ENCODE peak calls at places on chromosomes 6 and 20, in eight cellular contexts. Q, M, K, R, V, Z, T and X are unnamed samples.

GRCh38 chr20:52731086-52731485 is 241.1 kb upstream of the TSHZ2 start:
- DNase-seq in Q (no peak), M (peak; percentile 25), K (no peak), R (no peak), V (no peak), Z (no peak), T (no peak), X (no peak)

GRCh38 chr6:27250955-27251671 is 3.6 kb downstream of the PRSS16 start:
- DNase-seq in Q (peak; percentile 88), M (peak; percentile 95), K (no peak), R (no peak), V (no peak), Z (peak; percentile 61), T (no peak), X (peak; percentile 9)

GRCh38 chr6:77876300-77876699 is 223.5 kb downstream of the MEI4 start:
- DNase-seq in Q (peak; percentile 61), M (no peak), K (no peak), R (no peak), V (no peak), Z (no peak), T (no peak), X (no peak)

GRCh38 chr6:23499549-23499948 is 626.5 kb upstream of the NRSN1 start:
- DNase-seq in Q (no peak), M (no peak), K (no peak), R (no peak), V (no peak), Z (no peak), T (no peak), X (no peak)

GRCh38 chr6:83119742-83120300 is 52.4 kb downstream of the DOP1A start:
- DNase-seq in Q (peak; percentile 71), M (no peak), K (no peak), R (no peak), V (no peak), Z (no peak), T (no peak), X (no peak)

GRCh38 chr6:92810913-92811312 is 608.4 kb downstream of the EPHA7 start:
- DNase-seq in Q (peak; percentile 3), M (no peak), K (peak; percentile 5), R (no peak), V (peak; percentile 27), Z (no peak), T (no peak), X (no peak)

GRCh38 chr20:32356935-32357868 is 929 bp upstream of the ASXL1 start:
- DNase-seq in Q (no peak), M (no peak), K (peak; percentile 35), R (no peak), V (peak; percentile 50), Z (no peak), T (no peak), X (no peak)

GRCh38 chr6:47669684-47670515 is 28.5 kb upstream of the ADGRF4 start:
- DNase-seq in Q (peak; percentile 94), M (no peak), K (no peak), R (no peak), V (no peak), Z (no peak), T (no peak), X (no peak)

GRCh38 chr20:18058661-18059467 is 1.1 kb upstream of the OVOL2 start:
- DNase-seq in Q (peak; percentile 32), M (peak; percentile 67), K (no peak), R (no peak), V (no peak), Z (no peak), T (no peak), X (no peak)

GRCh38 chr6:166277021-166277420 is 31.2 kb downstream of the PRR18 start:
- DNase-seq in Q (no peak), M (no peak), K (no peak), R (no peak), V (no peak), Z (no peak), T (no peak), X (no peak)

GRCh38 chr6:13286185-13286584 is 42.2 kb downstream of the TBC1D7 start:
- DNase-seq in Q (no peak), M (no peak), K (no peak), R (no peak), V (no peak), Z (no peak), T (no peak), X (no peak)

GRCh38 chr6:159252955-159253508 is 83.8 kb downstream of the FNDC1 start:
- DNase-seq in Q (peak; percentile 94), M (no peak), K (peak; percentile 12), R (no peak), V (peak; percentile 45), Z (no peak), T (no peak), X (peak; percentile 4)

GRCh38 chr20:7883741-7884140 is 56.5 kb downstream of the HAO1 start:
- DNase-seq in Q (no peak), M (no peak), K (no peak), R (no peak), V (no peak), Z (no peak), T (no peak), X (no peak)

GRCh38 chr6:1062786-1063545 is 248.9 kb upstream of the FOXQ1 start:
- DNase-seq in Q (no peak), M (no peak), K (no peak), R (no peak), V (peak; percentile 30), Z (no peak), T (no peak), X (no peak)

GRCh38 chr6:50706575-50706974 is 6.8 kb upstream of the TFAP2D start:
- DNase-seq in Q (no peak), M (no peak), K (no peak), R (no peak), V (no peak), Z (no peak), T (no peak), X (no peak)

GRCh38 chr20:62120990-62121775 is 1.1 kb upstream of the LSM14B start:
- DNase-seq in Q (no peak), M (no peak), K (no peak), R (peak; percentile 19), V (peak; percentile 61), Z (no peak), T (no peak), X (no peak)

GRCh38 chr6:70241991-70242420 is 60.9 kb downstream of the COL9A1 start:
- DNase-seq in Q (no peak), M (no peak), K (no peak), R (no peak), V (no peak), Z (no peak), T (no peak), X (no peak)

GRCh38 chr6:141501616-141502015 is 631.1 kb upstream of the GJE1 start:
- DNase-seq in Q (no peak), M (no peak), K (no peak), R (no peak), V (no peak), Z (no peak), T (no peak), X (no peak)

GRCh38 chr20:45765980-45766379 is 25.7 kb downstream of the WFDC3 start:
- DNase-seq in Q (no peak), M (no peak), K (no peak), R (no peak), V (no peak), Z (no peak), T (no peak), X (no peak)

GRCh38 chr6:33885121-33886057 is 81.6 kb upstream of the MLN start:
- DNase-seq in Q (peak; percentile 60), M (no peak), K (peak; percentile 22), R (no peak), V (peak; percentile 25), Z (no peak), T (no peak), X (no peak)
- H3K27me3 ChIP-seq in Q (no peaks in the 10 kb centered on the region), M (peaks cover 12% of the 10 kb centered on the region), K (no peaks in the 10 kb centered on the region), R (no peaks in the 10 kb centered on the region), V (peaks cover 39% of the 10 kb centered on the region), Z (no peaks in the 10 kb centered on the region), T (no peaks in the 10 kb centered on the region), X (no peaks in the 10 kb centered on the region)

GRCh38 chr6:157555795-157556645 is 175.0 kb downstream of the ZDHHC14 start:
- DNase-seq in Q (no peak), M (no peak), K (no peak), R (no peak), V (no peak), Z (no peak), T (no peak), X (no peak)

GRCh38 chr6:157558049-157558448 is 177.1 kb downstream of the ZDHHC14 start:
- DNase-seq in Q (no peak), M (no peak), K (no peak), R (no peak), V (peak; percentile 6), Z (no peak), T (no peak), X (no peak)

GRCh38 chr6:157558487-157559200 is 177.7 kb downstream of the ZDHHC14 start:
- DNase-seq in Q (no peak), M (no peak), K (no peak), R (no peak), V (no peak), Z (no peak), T (no peak), X (no peak)

GRCh38 chr6:157557541-157557940 is 176.6 kb downstream of the ZDHHC14 start:
- DNase-seq in Q (no peak), M (no peak), K (no peak), R (no peak), V (no peak), Z (no peak), T (no peak), X (no peak)

GRCh38 chr6:157556671-157557430 is 175.9 kb downstream of the ZDHHC14 start:
- DNase-seq in Q (no peak), M (peak; percentile 76), K (no peak), R (no peak), V (no peak), Z (no peak), T (no peak), X (no peak)
- H3K27ac ChIP-seq in Q (no peak overlapping the region), M (no peak overlapping the region), K (no peak overlapping the region), R (no peak overlapping the region), V (no peak overlapping the region), Z (no peak overlapping the region), T (no peak overlapping the region), X (no peak overlapping the region)

GRCh38 chr6:17429381-17430061 is 36.1 kb downstream of the CAP2 start:
- DNase-seq in Q (no peak), M (no peak), K (no peak), R (no peak), V (peak; percentile 88), Z (no peak), T (no peak), X (no peak)
- H3K4me1 ChIP-seq in Q (no peaks in the 10 kb centered on the region), M (no peaks in the 10 kb centered on the region), K (no peaks in the 10 kb centered on the region), R (no peaks in the 10 kb centered on the region), V (peaks cover 9% of the 10 kb centered on the region), Z (no peaks in the 10 kb centered on the region), T (no peaks in the 10 kb centered on the region), X (no peaks in the 10 kb centered on the region)

GRCh38 chr6:143966291-143966690 is 41.8 kb downstream of the PLAGL1 start:
- DNase-seq in Q (no peak), M (no peak), K (no peak), R (no peak), V (no peak), Z (no peak), T (no peak), X (no peak)

GRCh38 chr6:143962644-143962929 is 45.5 kb downstream of the PLAGL1 start:
- DNase-seq in Q (no peak), M (no peak), K (no peak), R (no peak), V (peak; percentile 52), Z (no peak), T (no peak), X (no peak)

GRCh38 chr6:143963158-143963919 is 44.7 kb downstream of the PLAGL1 start:
- DNase-seq in Q (no peak), M (no peak), K (no peak), R (no peak), V (no peak), Z (no peak), T (no peak), X (no peak)

GRCh38 chr6:143965503-143966171 is 42.4 kb downstream of the PLAGL1 start:
- DNase-seq in Q (peak; percentile 64), M (no peak), K (no peak), R (no peak), V (peak; percentile 58), Z (no peak), T (no peak), X (no peak)

GRCh38 chr6:143964667-143965066 is 43.4 kb downstream of the PLAGL1 start:
- DNase-seq in Q (no peak), M (no peak), K (no peak), R (no peak), V (peak; percentile 8), Z (no peak), T (no peak), X (no peak)
- H3K27me3 ChIP-seq in Q (peaks cover 5% of the 10 kb centered on the region), M (no peaks in the 10 kb centered on the region), K (peaks cover 2% of the 10 kb centered on the region), R (no peaks in the 10 kb centered on the region), V (peaks cover 12% of the 10 kb centered on the region), Z (no peaks in the 10 kb centered on the region), T (no peaks in the 10 kb centered on the region), X (no peaks in the 10 kb centered on the region)